ENCODE peak calls at places on chromosome 2, in six cellular contexts. O, L, C, J, V and H are unnamed samples.

GRCh38 chr2:217387776-217388381 is 528.0 kb upstream of the TNP1 start:
- DNase-seq in O (no peak), L (no peak), C (no peak), J (peak; percentile 23), V (no peak), H (no peak)

GRCh38 chr2:168851674-168852320 is 38.4 kb downstream of the SPC25 start:
- DNase-seq in O (peak; percentile 73), L (no peak), C (no peak), J (no peak), V (peak; percentile 73), H (no peak)

GRCh38 chr2:101440127-101440738 is 34.7 kb downstream of the RFX8 start:
- DNase-seq in O (no peak), L (no peak), C (no peak), J (no peak), V (no peak), H (no peak)

GRCh38 chr2:29401994-29402393 is 286.8 kb downstream of the CLIP4 start:
- DNase-seq in O (no peak), L (no peak), C (no peak), J (peak; percentile 11), V (no peak), H (no peak)

GRCh38 chr2:71151620-71152019 is 21.2 kb downstream of the MPHOSPH10 start:
- DNase-seq in O (no peak), L (no peak), C (no peak), J (no peak), V (no peak), H (no peak)

GRCh38 chr2:130947967-130948366 is 111.3 kb downstream of the ARHGEF4 start:
- DNase-seq in O (no peak), L (no peak), C (no peak), J (no peak), V (no peak), H (no peak)

GRCh38 chr2:33340265-33340664 is 136.2 kb upstream of the RASGRP3 start:
- DNase-seq in O (no peak), L (peak; percentile 91), C (peak; percentile 14), J (no peak), V (no peak), H (peak; percentile 87)

GRCh38 chr2:17270894-17271293 is 247.3 kb downstream of the RAD51AP2 start:
- DNase-seq in O (no peak), L (no peak), C (no peak), J (no peak), V (no peak), H (no peak)

GRCh38 chr2:216777637-216778273 is 82.1 kb downstream of the TNP1 start:
- DNase-seq in O (peak; percentile 76), L (no peak), C (no peak), J (no peak), V (peak; percentile 72), H (no peak)

GRCh38 chr2:172964511-172964910 is 111.1 kb upstream of the MAP3K20 start:
- DNase-seq in O (no peak), L (no peak), C (no peak), J (no peak), V (no peak), H (no peak)

GRCh38 chr2:40373093-40373492 is 78.8 kb downstream of the SLC8A1 start:
- DNase-seq in O (no peak), L (no peak), C (no peak), J (no peak), V (no peak), H (no peak)

GRCh38 chr2:25618676-25619075 is 54.7 kb downstream of the DTNB start:
- DNase-seq in O (peak; percentile 93), L (no peak), C (no peak), J (peak; percentile 67), V (peak; percentile 41), H (no peak)

GRCh38 chr2:217466799-217467198 is 536.0 kb downstream of the TNS1 start:
- DNase-seq in O (no peak), L (no peak), C (no peak), J (no peak), V (no peak), H (no peak)

GRCh38 chr2:17101596-17101995 is 416.6 kb downstream of the RAD51AP2 start:
- DNase-seq in O (no peak), L (no peak), C (no peak), J (no peak), V (no peak), H (no peak)

GRCh38 chr2:179446475-179447141 is 182.0 kb upstream of the SESTD1 start:
- DNase-seq in O (peak; percentile 73), L (no peak), C (no peak), J (no peak), V (no peak), H (no peak)

GRCh38 chr2:237637429-237638135 is 10.2 kb downstream of the LRRFIP1 start:
- DNase-seq in O (no peak), L (no peak), C (no peak), J (no peak), V (no peak), H (no peak)

GRCh38 chr2:184498936-184499335 is 99.4 kb upstream of the ZNF804A start:
- DNase-seq in O (no peak), L (no peak), C (no peak), J (no peak), V (no peak), H (no peak)

GRCh38 chr2:184507254-184507653 is 91.1 kb upstream of the ZNF804A start:
- DNase-seq in O (no peak), L (no peak), C (no peak), J (no peak), V (no peak), H (no peak)

DNA sequence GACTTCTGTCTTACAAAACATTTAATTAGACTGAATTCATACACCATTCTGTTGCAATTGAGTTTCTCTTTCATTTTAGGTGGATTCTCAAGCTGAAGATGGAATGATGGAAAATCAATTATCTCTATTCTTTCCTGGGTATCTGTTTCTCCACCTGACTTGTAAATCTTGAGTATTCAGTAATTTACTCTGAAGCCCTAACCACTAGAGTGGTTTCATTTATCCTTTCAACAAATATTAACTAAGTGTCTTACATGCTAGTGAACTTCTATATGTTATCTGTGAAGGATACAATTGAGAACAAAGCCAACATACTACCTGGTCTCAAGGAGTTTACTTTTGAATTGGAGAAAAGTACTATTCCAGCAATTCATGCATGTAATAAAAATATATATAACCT is 94.1 kb upstream of the ZNF804A start:
- DNase-seq in O (no peak), L (no peak), C (no peak), J (no peak), V (no peak), H (no peak)
- H3K27ac ChIP-seq in O (no peak overlapping the region), L (no peak overlapping the region), C (no peak overlapping the region), J (no peak overlapping the region), V (no peak overlapping the region), H (no peak overlapping the region)

GRCh38 chr2:159034728-159035127 is 66.3 kb downstream of the TANC1 start:
- DNase-seq in O (no peak), L (no peak), C (no peak), J (no peak), V (no peak), H (no peak)

GRCh38 chr2:159032156-159032555 is 63.7 kb downstream of the TANC1 start:
- DNase-seq in O (no peak), L (no peak), C (no peak), J (no peak), V (no peak), H (no peak)

GRCh38 chr2:159030674-159031380 is 62.4 kb downstream of the TANC1 start:
- DNase-seq in O (no peak), L (peak; percentile 74), C (peak; percentile 45), J (no peak), V (no peak), H (peak; percentile 75)

GRCh38 chr2:159032580-159032979 is 64.1 kb downstream of the TANC1 start:
- DNase-seq in O (no peak), L (no peak), C (no peak), J (no peak), V (no peak), H (no peak)

GRCh38 chr2:159035790-159036411 is 67.5 kb downstream of the TANC1 start:
- DNase-seq in O (peak; percentile 86), L (no peak), C (peak; percentile 70), J (peak; percentile 89), V (peak; percentile 73), H (no peak)
- TF ChIP-seq CTCF in O (peak; percentile 56), L (no peak), C (peak; percentile 67), J (no peak), V (peak; percentile 86), H (peak; percentile 10)

DNA sequence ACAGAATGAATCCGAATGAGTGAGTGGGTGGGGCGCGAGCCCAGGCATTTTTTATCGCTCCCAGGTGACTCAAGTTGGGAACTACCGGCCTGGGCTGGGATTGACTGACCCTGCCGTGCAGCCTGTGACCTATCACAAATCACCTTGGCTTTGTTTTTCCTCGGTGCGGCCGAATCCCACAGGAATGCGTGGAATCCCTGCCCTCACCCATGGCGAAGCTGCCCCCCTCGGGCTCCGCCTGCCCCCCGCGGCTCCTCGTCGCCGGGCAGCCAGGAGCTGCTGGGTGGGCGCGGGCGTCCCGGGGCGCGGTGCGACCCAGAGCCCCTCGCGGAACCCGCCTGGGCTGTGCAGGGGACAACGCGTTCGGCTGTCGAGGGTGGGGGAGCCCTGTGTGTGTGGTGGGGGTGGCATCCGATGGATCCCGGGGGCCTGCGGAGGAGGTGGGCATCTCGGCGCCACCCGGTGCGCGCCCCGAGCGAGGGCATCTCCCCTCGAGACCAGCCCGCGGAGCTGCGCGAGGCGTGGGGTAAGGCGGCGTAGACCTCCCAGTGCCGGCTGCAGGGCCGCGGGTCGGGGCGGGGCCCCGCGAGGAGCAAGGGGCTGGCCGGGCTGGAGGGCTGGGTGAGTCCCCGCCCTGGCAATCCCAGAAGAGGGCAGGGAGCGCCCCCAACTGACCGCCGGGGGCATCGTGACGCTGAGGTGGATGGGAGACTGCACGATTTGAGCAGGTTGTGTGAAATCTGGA is 16.5 kb downstream of the B3GNT7 start:
- DNase-seq in O (peak; percentile 75), L (peak; percentile 88), C (peak; percentile 94), J (peak; percentile 77), V (peak; percentile 21), H (peak; percentile 91)
- H3K4me1 ChIP-seq in O (peaks cover 12% of the 10 kb centered on the region), L (no peaks in the 10 kb centered on the region), C (peaks cover 6% of the 10 kb centered on the region), J (no peaks in the 10 kb centered on the region), V (no peaks in the 10 kb centered on the region), H (peaks cover 16% of the 10 kb centered on the region)

GRCh38 chr2:158573739-158574138 is 117.0 kb downstream of the PKP4 start:
- DNase-seq in O (no peak), L (no peak), C (no peak), J (no peak), V (no peak), H (no peak)

GRCh38 chr2:158570869-158571268 is 114.1 kb downstream of the PKP4 start:
- DNase-seq in O (no peak), L (no peak), C (no peak), J (no peak), V (no peak), H (no peak)

GRCh38 chr2:158580760-158581159 is 124.0 kb downstream of the PKP4 start:
- DNase-seq in O (peak; percentile 6), L (no peak), C (peak; percentile 8), J (no peak), V (no peak), H (no peak)

GRCh38 chr2:158578703-158579330 is 122.1 kb downstream of the PKP4 start:
- DNase-seq in O (no peak), L (no peak), C (no peak), J (no peak), V (no peak), H (no peak)

DNA sequence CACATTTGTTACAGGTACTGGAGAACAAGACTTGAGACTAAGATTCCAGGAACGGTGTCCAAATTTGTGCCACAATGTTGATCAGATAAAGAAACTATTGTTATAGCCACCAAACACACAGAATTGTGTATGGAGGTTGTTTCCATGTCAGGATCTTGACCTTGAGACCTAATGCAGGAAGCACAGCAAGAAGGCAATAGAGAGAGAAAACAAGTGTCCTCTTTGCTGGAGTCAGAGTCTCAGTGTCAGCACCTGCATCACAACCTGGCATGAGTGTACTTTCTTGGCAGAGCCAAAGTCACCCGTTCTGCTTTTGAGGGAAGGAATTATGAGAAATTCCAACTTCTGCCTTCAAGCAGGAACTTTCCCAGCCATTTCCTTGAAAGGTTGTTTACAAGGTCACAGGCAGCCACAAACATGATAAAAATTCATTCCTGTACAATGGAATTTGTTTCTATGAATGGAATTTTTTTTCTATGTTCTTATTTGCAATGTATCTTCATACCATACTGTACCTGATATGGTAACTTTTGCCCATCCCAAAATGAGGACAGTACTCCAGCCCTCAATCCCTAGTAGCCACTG is 118.4 kb downstream of the PKP4 start:
- DNase-seq in O (no peak), L (no peak), C (no peak), J (no peak), V (no peak), H (no peak)
- H3K27ac ChIP-seq in O (no peak overlapping the region), L (no peak overlapping the region), C (no peak overlapping the region), J (no peak overlapping the region), V (no peak overlapping the region), H (no peak overlapping the region)